ENCODE peak calls at places on chromosomes 2 and 18, in four cellular contexts. W is iris pigment epithelial cell, D is amygdala, F is tibial artery. B is an unnamed sample.

GRCh38 chr18:57802166-57802868 is 798 bp downstream of the ATP8B1 start:
- DNase-seq in W (no peak), F (no peak), D (no peak), B (peak)

GRCh38 chr2:67783026-67783425 is 279.8 kb downstream of the C1D start:
- DNase-seq in F (no peak), W (no peak), D (no peak), B (no peak)

GRCh38 chr18:66722671-66723070 is 118.8 kb upstream of the CDH19 start:
- DNase-seq in F (no peak), W (no peak), D (no peak), B (no peak)

GRCh38 chr2:128693630-128694029 is 375.0 kb upstream of the HS6ST1 start:
- DNase-seq in D (no peak), W (no peak), F (no peak), B (peak)

GRCh38 chr18:69998523-69998987 is 50.9 kb upstream of the CD226 start:
- DNase-seq in W (no peak), D (peak), F (no peak), B (no peak)

GRCh38 chr2:151508519-151508918 is 98.8 kb downstream of the RIF1 start:
- DNase-seq in W (no peak), D (no peak), F (no peak), B (no peak)

GRCh38 chr2:58671675-58672074 is 430.6 kb upstream of the FANCL start:
- DNase-seq in D (no peak), W (no peak), F (no peak), B (no peak)

GRCh38 chr2:181312515-181312927 is 144.7 kb upstream of the ITGA4 start:
- DNase-seq in F (no peak), W (no peak), D (no peak), B (no peak)

GRCh38 chr18:37598966-37599896 is 33.6 kb upstream of the CELF4 start:
- DNase-seq in W (no peak), F (no peak), D (no peak), B (no peak)

GRCh38 chr2:44389895-44390294 is 28.1 kb downstream of the CAMKMT start:
- DNase-seq in W (peak), F (no peak), D (no peak), B (no peak)

GRCh38 chr2:240482141-240482540 is 46.7 kb downstream of the GPC1 start:
- DNase-seq in F (peak), D (no peak), W (no peak), B (no peak)

GRCh38 chr2:200744252-200744651 is 67.5 kb upstream of the BZW1 start:
- DNase-seq in W (no peak), D (no peak), F (no peak), B (no peak)

GRCh38 chr2:31170071-31170698 is 31.9 kb upstream of the GALNT14 start:
- DNase-seq in D (peak), W (peak), F (peak), B (no peak)

GRCh38 chr2:181750305-181750704 is 70.0 kb upstream of the NEUROD1 start:
- DNase-seq in D (no peak), W (no peak), F (no peak), B (no peak)

GRCh38 chr2:236659758-236660150 is 90.1 kb downstream of the ACKR3 start:
- DNase-seq in W (no peak), D (no peak), F (peak), B (no peak)

GRCh38 chr2:12412898-12413305 is 303.8 kb upstream of the TRIB2 start:
- DNase-seq in F (no peak), W (peak), D (no peak), B (no peak)

GRCh38 chr18:30387401-30387800 is 655.1 kb downstream of the DSC3 start:
- DNase-seq in F (no peak), D (no peak), W (peak), B (no peak)

GRCh38 chr2:8141079-8141762 is 540.6 kb upstream of the ID2 start:
- DNase-seq in W (no peak), F (no peak), D (no peak), B (no peak)

GRCh38 chr2:71277536-71278103 is 50.7 kb upstream of the PAIP2B start:
- DNase-seq in W (no peak), F (no peak), D (peak), B (no peak)

GRCh38 chr2:127342101-127342500 is 45.7 kb downstream of the MAP3K2 start:
- DNase-seq in W (peak), D (no peak), F (no peak), B (no peak)

GRCh38 chr2:28408764-28409599 is 16.3 kb downstream of the FOSL2 start:
- DNase-seq in F (no peak), D (no peak), W (peak), B (peak)

GRCh38 chr18:66603941-66604627 is at the start of gene CDH19:
- DNase-seq in W (no peak), D (peak), F (no peak), B (no peak)

GRCh38 chr2:236160366-236161081 is 7.7 kb downstream of the GBX2 start:
- DNase-seq in D (no peak), W (no peak), F (no peak), B (no peak)

GRCh38 chr2:46679761-46680160 is 200.4 kb downstream of the TMEM247 start:
- DNase-seq in F (no peak), W (peak), D (no peak), B (no peak)

GRCh38 chr2:191824403-191824802 is 22.5 kb downstream of the CAVIN2 start:
- DNase-seq in F (no peak), D (no peak), W (no peak), B (no peak)

GRCh38 chr2:139354518-139354917 is 574.3 kb upstream of the NXPH2 start:
- DNase-seq in F (no peak), W (no peak), D (no peak), B (no peak)

GRCh38 chr2:21326152-21326551 is 202.4 kb downstream of the TDRD15 start:
- DNase-seq in W (no peak), F (no peak), D (no peak), B (no peak)

GRCh38 chr2:81195774-81196382 is 891.3 kb upstream of the LRRTM1 start:
- DNase-seq in W (no peak), F (no peak), D (no peak), B (peak)

GRCh38 chr18:78986018-78986481 is 6.4 kb downstream of the SALL3 start:
- DNase-seq in W (peak), F (no peak), D (no peak), B (no peak)

GRCh38 chr2:187978341-187978740 is 313.3 kb upstream of the GULP1 start:
- DNase-seq in D (no peak), W (no peak), F (no peak), B (no peak)

GRCh38 chr2:8935984-8936383 is 67.5 kb downstream of the MBOAT2 start:
- DNase-seq in D (no peak), W (no peak), F (no peak), B (no peak)

GRCh38 chr2:42073739-42074138 is 25.9 kb downstream of the PKDCC start:
- DNase-seq in F (no peak), D (no peak), W (no peak), B (no peak)

GRCh38 chr2:151280276-151280675 is 9.2 kb downstream of the NMI start:
- DNase-seq in F (no peak), W (peak), D (no peak), B (no peak)

GRCh38 chr2:16656784-16657391 is 8.7 kb downstream of the CYRIA start:
- DNase-seq in F (peak), W (no peak), D (peak), B (peak)

GRCh38 chr2:214810670-214811069 is 1.2 kb upstream of the BARD1 start:
- DNase-seq in F (no peak), W (no peak), D (no peak), B (no peak)

GRCh38 chr18:2654828-2655152 is 736 bp upstream of the SMCHD1 start:
- DNase-seq in D (no peak), F (no peak), W (no peak), B (no peak)

GRCh38 chr2:71617266-71617665 is 163.9 kb downstream of the DYSF start:
- DNase-seq in W (no peak), F (no peak), D (no peak), B (no peak)

GRCh38 chr2:8714283-8714682 is 32.4 kb downstream of the ID2 start:
- DNase-seq in W (no peak), D (no peak), F (peak), B (no peak)

GRCh38 chr18:3313685-3314084 is 51.8 kb downstream of the MYL12B start:
- DNase-seq in W (no peak), D (no peak), F (no peak), B (no peak)

GRCh38 chr2:3297523-3297922 is 80.1 kb downstream of the EIPR1 start:
- DNase-seq in W (no peak), F (no peak), D (no peak), B (no peak)

B was measured in left lung.